ENCODE peak calls at places on chromosome 22, in six cellular contexts. T, U, I, S, R and L are unnamed samples.

GRCh38 chr22:47090591-47091240 is 328.3 kb downstream of the TBC1D22A start:
- DNase-seq in T (no peak), U (no peak), I (no peak), S (peak), R (no peak), L (no peak)

GRCh38 chr22:29148036-29148435 is 57.7 kb upstream of the EMID1 start:
- DNase-seq in T (no peak), U (no peak), I (no peak), S (no peak), R (no peak), L (no peak)

GRCh38 chr22:22168941-22169867 is 75.4 kb upstream of the VPREB1 start:
- DNase-seq in T (no peak), U (no peak), I (no peak), S (no peak), R (no peak), L (no peak)

GRCh38 chr22:21775061-21775460 is 39.5 kb upstream of the YPEL1 start:
- DNase-seq in T (no peak), U (no peak), I (no peak), S (no peak), R (no peak), L (no peak)

GRCh38 chr22:34099278-34099677 is 179.0 kb upstream of the LARGE1 start:
- DNase-seq in T (no peak), U (no peak), I (no peak), S (no peak), R (no peak), L (no peak)

GRCh38 chr22:46074771-46075551 is 75.4 kb upstream of the PPARA start:
- DNase-seq in T (peak), U (peak), I (no peak), S (no peak), R (no peak), L (no peak)

GRCh38 chr22:27999876-28000275 is 80.8 kb upstream of the PITPNB start:
- DNase-seq in T (peak), U (no peak), I (no peak), S (no peak), R (no peak), L (no peak)

GRCh38 chr22:23127055-23127756 is 14.6 kb downstream of the RSPH14 start:
- DNase-seq in T (no peak), U (no peak), I (no peak), S (no peak), R (no peak), L (no peak)

GRCh38 chr22:44620129-44620840 is 81.7 kb upstream of the PRR5 start:
- DNase-seq in T (peak), U (peak), I (peak), S (peak), R (peak), L (peak)

GRCh38 chr22:27632451-27633295 is 168.9 kb downstream of the MN1 start:
- DNase-seq in T (peak), U (no peak), I (no peak), S (no peak), R (no peak), L (no peak)

GRCh38 chr22:45304971-45305370 is 4.8 kb upstream of the FAM118A start:
- DNase-seq in T (no peak), U (no peak), I (no peak), S (no peak), R (no peak), L (no peak)

GRCh38 chr22:42229455-42230149 is 40.9 kb downstream of the TCF20 start:
- DNase-seq in T (no peak), U (no peak), I (no peak), S (no peak), R (no peak), L (no peak)

GRCh38 chr22:31083923-31084810 is 3.0 kb downstream of the SMTN start:
- DNase-seq in T (no peak), U (no peak), I (no peak), S (no peak), R (no peak), L (no peak)

GRCh38 chr22:40076702-40077645 is 82.2 kb downstream of the FAM83F start:
- DNase-seq in T (no peak), U (no peak), I (no peak), S (no peak), R (no peak), L (no peak)

GRCh38 chr22:31439805-31440204 is 40.4 kb downstream of the DRG1 start:
- DNase-seq in T (peak), U (no peak), I (no peak), S (no peak), R (no peak), L (no peak)

GRCh38 chr22:48265000-48265625 is 1502.7 kb downstream of the TBC1D22A start:
- DNase-seq in T (no peak), U (no peak), I (no peak), S (no peak), R (no peak), L (no peak)

GRCh38 chr22:39960791-39961746 is 872 bp downstream of the TMA7B start:
- DNase-seq in T (no peak), U (no peak), I (no peak), S (peak), R (peak), L (peak)

GRCh38 chr22:17358394-17358793 is 10.9 kb upstream of the CECR2 start:
- DNase-seq in T (no peak), U (no peak), I (no peak), S (no peak), R (no peak), L (no peak)

GRCh38 chr22:43238526-43239006 is 51.6 kb upstream of the TTLL12 start:
- DNase-seq in T (peak), U (no peak), I (no peak), S (no peak), R (no peak), L (no peak)

GRCh38 chr22:19680287-19680881 is 33.9 kb upstream of the SEPTIN5 start:
- DNase-seq in T (no peak), U (no peak), I (no peak), S (no peak), R (no peak), L (no peak)

GRCh38 chr22:30262917-30263741 is 3.5 kb downstream of the OSM start:
- DNase-seq in T (peak), U (peak), I (peak), S (no peak), R (peak), L (peak)

GRCh38 chr22:44755956-44756361 is 3.6 kb downstream of the ARHGAP8 start:
- DNase-seq in T (no peak), U (no peak), I (no peak), S (no peak), R (no peak), L (no peak)

GRCh38 chr22:38724926-38725571 is 19.3 kb downstream of the GTPBP1 start:
- DNase-seq in T (no peak), U (no peak), I (no peak), S (peak), R (no peak), L (no peak)

GRCh38 chr22:36026741-36027140 is 1.9 kb downstream of the RBFOX2 start:
- DNase-seq in T (no peak), U (no peak), I (no peak), S (no peak), R (no peak), L (no peak)

GRCh38 chr22:50727678-50728522 is 10.1 kb upstream of the ACR start:
- DNase-seq in T (peak), U (no peak), I (no peak), S (no peak), R (no peak), L (no peak)